ENCODE peak calls at places on chromosomes 7 and 10, in nine cellular contexts. D is stimulated activated CD8-positive, alpha-beta memory T cell treated with anti-CD3 and anti-CD28 coated beads, Interleukin-2, amount 100 ng/mL, for 48 hours; G is iPS-NIHi11; Y is colonic mucosa; F is germinal center; R is endothelial cell; O is SW480; M is A172; H is OCI-LY7. K is an unnamed sample.

GRCh38 chr7:129454249-129454551 is 20.0 kb downstream of the STRIP2 start:
- DNase-seq in D (no peak), G (no peak), Y (no peak), F (no peak), R (no peak), O (peak), M (no peak), H (no peak), K (no peak)

GRCh38 chr10:97648557-97649404 is 8.3 kb downstream of the PI4K2A start:
- DNase-seq in D (no peak), G (peak), Y (peak), F (peak), R (no peak), O (peak), M (peak), H (no peak), K (peak)

GRCh38 chr7:101555921-101556275 is 73.2 kb downstream of the MYL10 start:
- DNase-seq in D (no peak), G (no peak), Y (no peak), F (no peak), R (no peak), O (no peak), M (no peak), H (no peak), K (no peak)

GRCh38 chr10:69874464-69874863 is 72.8 kb downstream of the COL13A1 start:
- DNase-seq in D (no peak), G (no peak), Y (no peak), F (no peak), R (no peak), O (no peak), M (peak), H (no peak), K (peak)

GRCh38 chr7:104328308-104328969 is at the start of gene LHFPL3:
- DNase-seq in D (no peak), G (peak), Y (peak), F (no peak), R (peak), O (no peak), M (no peak), H (no peak), K (no peak)

GRCh38 chr10:52440612-52441285 is 126.7 kb downstream of the DKK1 start:
- DNase-seq in D (no peak), G (no peak), Y (no peak), F (no peak), R (no peak), O (no peak), M (no peak), H (no peak), K (no peak)

GRCh38 chr7:111164442-111164841 is 73.5 kb downstream of the LRRN3 start:
- DNase-seq in D (no peak), G (no peak), Y (no peak), F (no peak), R (no peak), O (no peak), M (no peak), H (no peak), K (no peak)

GRCh38 chr7:43014374-43014773 is 82.2 kb downstream of the MRPL32 start:
- DNase-seq in D (no peak), G (no peak), Y (no peak), F (no peak), R (no peak), O (peak), M (no peak), H (no peak), K (no peak)

GRCh38 chr7:82036146-82036886 is 266.5 kb upstream of the HGF start:
- DNase-seq in D (no peak), G (no peak), Y (no peak), F (no peak), R (no peak), O (peak), M (peak), H (no peak), K (peak)

GRCh38 chr7:43888983-43889945 is 17.1 kb downstream of the URGCP start:
- DNase-seq in D (no peak), G (no peak), Y (no peak), F (no peak), R (no peak), O (no peak), M (no peak), H (no peak), K (no peak)

GRCh38 chr7:116317907-116318306 is 107.6 kb downstream of the TES start:
- DNase-seq in D (no peak), G (no peak), Y (no peak), F (no peak), R (no peak), O (no peak), M (peak), H (no peak), K (no peak)

GRCh38 chr7:98598846-98599615 is 18.1 kb upstream of the NPTX2 start:
- DNase-seq in D (no peak), G (no peak), Y (peak), F (no peak), R (no peak), O (peak), M (no peak), H (no peak), K (no peak)

GRCh38 chr7:149495785-149496641 is 1.6 kb downstream of the ZNF746 start:
- DNase-seq in D (no peak), G (no peak), Y (peak), F (no peak), R (no peak), O (no peak), M (peak), H (no peak), K (peak)

GRCh38 chr7:93910076-93910994 is 4.0 kb downstream of the GNGT1 start:
- DNase-seq in D (no peak), G (no peak), Y (no peak), F (no peak), R (no peak), O (no peak), M (peak), H (no peak), K (peak)

GRCh38 chr10:13346280-13346819 is 1.7 kb downstream of the SEPHS1 start:
- DNase-seq in D (no peak), G (no peak), Y (peak), F (no peak), R (no peak), O (no peak), M (peak), H (no peak), K (peak)

GRCh38 chr10:9613338-9613737 is 1404.3 kb upstream of the CELF2 start:
- DNase-seq in D (no peak), G (no peak), Y (no peak), F (no peak), R (no peak), O (no peak), M (no peak), H (no peak), K (no peak)